ENCODE peak calls at places on chromosomes 2 and 18, in seven cellular contexts. One of them, this sample, is unnamed.

GRCh38 chr2:219433666-219434467 is 776 bp upstream of the SPEG start:
- DNase-seq in NCI-H2171: no peak
- DNase-seq in activated T-cell treated with anti-CD3 and anti-CD28 coated beads for 48 hours: peak
- DNase-seq in substantia nigra: no peak
- DNase-seq in cerebellar cortex: peak
- DNase-seq in NCI-H1105: no peak
- DNase-seq in hypothalamus: no peak
- DNase-seq in this sample: no peak

GRCh38 chr2:10901160-10901559 is 10.6 kb upstream of the KCNF1 start:
- DNase-seq in NCI-H2171: no peak
- DNase-seq in activated T-cell treated with anti-CD3 and anti-CD28 coated beads for 48 hours: no peak
- DNase-seq in substantia nigra: no peak
- DNase-seq in cerebellar cortex: no peak
- DNase-seq in NCI-H1105: no peak
- DNase-seq in hypothalamus: no peak
- DNase-seq in this sample: no peak

GRCh38 chr18:76453057-76453561 is 41.9 kb downstream of the ZNF516 start:
- DNase-seq in NCI-H2171: no peak
- DNase-seq in activated T-cell treated with anti-CD3 and anti-CD28 coated beads for 48 hours: no peak
- DNase-seq in substantia nigra: no peak
- DNase-seq in cerebellar cortex: no peak
- DNase-seq in NCI-H1105: no peak
- DNase-seq in hypothalamus: no peak
- DNase-seq in this sample: no peak

GRCh38 chr2:121377676-121378075 is 92.7 kb upstream of the TFCP2L1 start:
- DNase-seq in NCI-H2171: no peak
- DNase-seq in activated T-cell treated with anti-CD3 and anti-CD28 coated beads for 48 hours: no peak
- DNase-seq in substantia nigra: no peak
- DNase-seq in cerebellar cortex: no peak
- DNase-seq in NCI-H1105: no peak
- DNase-seq in hypothalamus: no peak
- DNase-seq in this sample: no peak

GRCh38 chr2:52144588-52144987 is 1112.7 kb upstream of the NRXN1 start:
- DNase-seq in NCI-H2171: no peak
- DNase-seq in activated T-cell treated with anti-CD3 and anti-CD28 coated beads for 48 hours: no peak
- DNase-seq in substantia nigra: no peak
- DNase-seq in cerebellar cortex: no peak
- DNase-seq in NCI-H1105: no peak
- DNase-seq in hypothalamus: no peak
- DNase-seq in this sample: no peak

GRCh38 chr2:212145111-212145510 is 393.5 kb downstream of the ERBB4 start:
- DNase-seq in NCI-H2171: no peak
- DNase-seq in activated T-cell treated with anti-CD3 and anti-CD28 coated beads for 48 hours: no peak
- DNase-seq in substantia nigra: no peak
- DNase-seq in cerebellar cortex: no peak
- DNase-seq in NCI-H1105: no peak
- DNase-seq in hypothalamus: no peak
- DNase-seq in this sample: no peak

GRCh38 chr18:58393295-58393694 is 235.6 kb downstream of the ALPK2 start:
- DNase-seq in NCI-H2171: no peak
- DNase-seq in activated T-cell treated with anti-CD3 and anti-CD28 coated beads for 48 hours: no peak
- DNase-seq in substantia nigra: no peak
- DNase-seq in cerebellar cortex: no peak
- DNase-seq in NCI-H1105: no peak
- DNase-seq in hypothalamus: no peak
- DNase-seq in this sample: no peak

GRCh38 chr2:61993422-61994024 is 88.0 kb downstream of the COMMD1 start:
- DNase-seq in NCI-H2171: no peak
- DNase-seq in activated T-cell treated with anti-CD3 and anti-CD28 coated beads for 48 hours: no peak
- DNase-seq in substantia nigra: no peak
- DNase-seq in cerebellar cortex: peak
- DNase-seq in NCI-H1105: no peak
- DNase-seq in hypothalamus: peak
- DNase-seq in this sample: peak

GRCh38 chr2:36387258-36387916 is 31.8 kb downstream of the CRIM1 start:
- DNase-seq in NCI-H2171: no peak
- DNase-seq in activated T-cell treated with anti-CD3 and anti-CD28 coated beads for 48 hours: no peak
- DNase-seq in substantia nigra: no peak
- DNase-seq in cerebellar cortex: no peak
- DNase-seq in NCI-H1105: no peak
- DNase-seq in hypothalamus: no peak
- DNase-seq in this sample: no peak

GRCh38 chr18:54700580-54700979 is 109.5 kb downstream of the DYNAP start:
- DNase-seq in NCI-H2171: no peak
- DNase-seq in activated T-cell treated with anti-CD3 and anti-CD28 coated beads for 48 hours: no peak
- DNase-seq in substantia nigra: no peak
- DNase-seq in cerebellar cortex: no peak
- DNase-seq in NCI-H1105: no peak
- DNase-seq in hypothalamus: no peak
- DNase-seq in this sample: no peak

GRCh38 chr18:77131652-77132368 is 773 bp downstream of the MBP start:
- DNase-seq in NCI-H2171: no peak
- DNase-seq in activated T-cell treated with anti-CD3 and anti-CD28 coated beads for 48 hours: no peak
- DNase-seq in substantia nigra: no peak
- DNase-seq in cerebellar cortex: no peak
- DNase-seq in NCI-H1105: peak
- DNase-seq in hypothalamus: no peak
- DNase-seq in this sample: no peak

GRCh38 chr2:101655941-101656422 is 41.5 kb upstream of the MAP4K4 start:
- DNase-seq in NCI-H2171: no peak
- DNase-seq in activated T-cell treated with anti-CD3 and anti-CD28 coated beads for 48 hours: no peak
- DNase-seq in substantia nigra: no peak
- DNase-seq in cerebellar cortex: no peak
- DNase-seq in NCI-H1105: no peak
- DNase-seq in hypothalamus: no peak
- DNase-seq in this sample: no peak

GRCh38 chr2:191946471-191947182 is 99.7 kb upstream of the CAVIN2 start:
- DNase-seq in NCI-H2171: no peak
- DNase-seq in activated T-cell treated with anti-CD3 and anti-CD28 coated beads for 48 hours: no peak
- DNase-seq in substantia nigra: no peak
- DNase-seq in cerebellar cortex: no peak
- DNase-seq in NCI-H1105: no peak
- DNase-seq in hypothalamus: no peak
- DNase-seq in this sample: no peak

GRCh38 chr2:63735931-63736820 is 105.5 kb upstream of the UGP2 start:
- DNase-seq in NCI-H2171: no peak
- DNase-seq in activated T-cell treated with anti-CD3 and anti-CD28 coated beads for 48 hours: no peak
- DNase-seq in substantia nigra: no peak
- DNase-seq in cerebellar cortex: no peak
- DNase-seq in NCI-H1105: no peak
- DNase-seq in hypothalamus: no peak
- DNase-seq in this sample: no peak

GRCh38 chr2:60353863-60354262 is 199.6 kb downstream of the BCL11A start:
- DNase-seq in NCI-H2171: no peak
- DNase-seq in activated T-cell treated with anti-CD3 and anti-CD28 coated beads for 48 hours: no peak
- DNase-seq in substantia nigra: no peak
- DNase-seq in cerebellar cortex: no peak
- DNase-seq in NCI-H1105: no peak
- DNase-seq in hypothalamus: no peak
- DNase-seq in this sample: no peak

GRCh38 chr2:70768585-70769085 is 635 bp upstream of the ADD2 start:
- DNase-seq in NCI-H2171: no peak
- DNase-seq in activated T-cell treated with anti-CD3 and anti-CD28 coated beads for 48 hours: no peak
- DNase-seq in substantia nigra: no peak
- DNase-seq in cerebellar cortex: no peak
- DNase-seq in NCI-H1105: no peak
- DNase-seq in hypothalamus: no peak
- DNase-seq in this sample: no peak

GRCh38 chr2:60957224-60957623 is 60.3 kb upstream of the PEX13 start:
- DNase-seq in NCI-H2171: no peak
- DNase-seq in activated T-cell treated with anti-CD3 and anti-CD28 coated beads for 48 hours: no peak
- DNase-seq in substantia nigra: no peak
- DNase-seq in cerebellar cortex: no peak
- DNase-seq in NCI-H1105: no peak
- DNase-seq in hypothalamus: no peak
- DNase-seq in this sample: peak

GRCh38 chr2:12769492-12770105 is 52.9 kb downstream of the TRIB2 start:
- DNase-seq in NCI-H2171: no peak
- DNase-seq in activated T-cell treated with anti-CD3 and anti-CD28 coated beads for 48 hours: no peak
- DNase-seq in substantia nigra: no peak
- DNase-seq in cerebellar cortex: no peak
- DNase-seq in NCI-H1105: no peak
- DNase-seq in hypothalamus: no peak
- DNase-seq in this sample: no peak

GRCh38 chr2:55115795-55116597 is 65.7 kb upstream of the RTN4 start:
- DNase-seq in NCI-H2171: no peak
- DNase-seq in activated T-cell treated with anti-CD3 and anti-CD28 coated beads for 48 hours: no peak
- DNase-seq in substantia nigra: no peak
- DNase-seq in cerebellar cortex: no peak
- DNase-seq in NCI-H1105: no peak
- DNase-seq in hypothalamus: no peak
- DNase-seq in this sample: no peak

GRCh38 chr18:70044626-70045025 is 97.0 kb upstream of the CD226 start:
- DNase-seq in NCI-H2171: no peak
- DNase-seq in activated T-cell treated with anti-CD3 and anti-CD28 coated beads for 48 hours: no peak
- DNase-seq in substantia nigra: no peak
- DNase-seq in cerebellar cortex: no peak
- DNase-seq in NCI-H1105: no peak
- DNase-seq in hypothalamus: no peak
- DNase-seq in this sample: no peak

GRCh38 chr2:210577263-210578071 is 21.1 kb downstream of the CPS1 start:
- DNase-seq in NCI-H2171: peak
- DNase-seq in activated T-cell treated with anti-CD3 and anti-CD28 coated beads for 48 hours: no peak
- DNase-seq in substantia nigra: no peak
- DNase-seq in cerebellar cortex: peak
- DNase-seq in NCI-H1105: peak
- DNase-seq in hypothalamus: no peak
- DNase-seq in this sample: no peak

GRCh38 chr2:127413782-127414743 is 4.2 kb upstream of the PROC start:
- DNase-seq in NCI-H2171: no peak
- DNase-seq in activated T-cell treated with anti-CD3 and anti-CD28 coated beads for 48 hours: no peak
- DNase-seq in substantia nigra: no peak
- DNase-seq in cerebellar cortex: no peak
- DNase-seq in NCI-H1105: no peak
- DNase-seq in hypothalamus: no peak
- DNase-seq in this sample: no peak

GRCh38 chr2:10120938-10121574 is 1.5 kb upstream of the RRM2 start:
- DNase-seq in NCI-H2171: peak
- DNase-seq in activated T-cell treated with anti-CD3 and anti-CD28 coated beads for 48 hours: no peak
- DNase-seq in substantia nigra: no peak
- DNase-seq in cerebellar cortex: peak
- DNase-seq in NCI-H1105: no peak
- DNase-seq in hypothalamus: no peak
- DNase-seq in this sample: peak

GRCh38 chr2:189835855-189836558 is 51.8 kb downstream of the PMS1 start:
- DNase-seq in NCI-H2171: no peak
- DNase-seq in activated T-cell treated with anti-CD3 and anti-CD28 coated beads for 48 hours: no peak
- DNase-seq in substantia nigra: no peak
- DNase-seq in cerebellar cortex: peak
- DNase-seq in NCI-H1105: no peak
- DNase-seq in hypothalamus: no peak
- DNase-seq in this sample: no peak

GRCh38 chr18:24027156-24027555 is 12.6 kb downstream of the TTC39C start:
- DNase-seq in NCI-H2171: no peak
- DNase-seq in activated T-cell treated with anti-CD3 and anti-CD28 coated beads for 48 hours: no peak
- DNase-seq in substantia nigra: no peak
- DNase-seq in cerebellar cortex: no peak
- DNase-seq in NCI-H1105: no peak
- DNase-seq in hypothalamus: no peak
- DNase-seq in this sample: no peak

GRCh38 chr2:67389788-67390187 is 7.3 kb upstream of the ETAA1 start:
- DNase-seq in NCI-H2171: no peak
- DNase-seq in activated T-cell treated with anti-CD3 and anti-CD28 coated beads for 48 hours: no peak
- DNase-seq in substantia nigra: no peak
- DNase-seq in cerebellar cortex: no peak
- DNase-seq in NCI-H1105: no peak
- DNase-seq in hypothalamus: no peak
- DNase-seq in this sample: no peak

GRCh38 chr2:191501390-191502168 is 176.4 kb upstream of the NABP1 start:
- DNase-seq in NCI-H2171: peak
- DNase-seq in activated T-cell treated with anti-CD3 and anti-CD28 coated beads for 48 hours: no peak
- DNase-seq in substantia nigra: no peak
- DNase-seq in cerebellar cortex: peak
- DNase-seq in NCI-H1105: no peak
- DNase-seq in hypothalamus: no peak
- DNase-seq in this sample: no peak

GRCh38 chr2:36287363-36288275 is 68.0 kb upstream of the CRIM1 start:
- DNase-seq in NCI-H2171: no peak
- DNase-seq in activated T-cell treated with anti-CD3 and anti-CD28 coated beads for 48 hours: peak
- DNase-seq in substantia nigra: no peak
- DNase-seq in cerebellar cortex: no peak
- DNase-seq in NCI-H1105: no peak
- DNase-seq in hypothalamus: no peak
- DNase-seq in this sample: no peak

GRCh38 chr2:41414486-41415230 is 633.2 kb upstream of the PKDCC start:
- DNase-seq in NCI-H2171: no peak
- DNase-seq in activated T-cell treated with anti-CD3 and anti-CD28 coated beads for 48 hours: no peak
- DNase-seq in substantia nigra: no peak
- DNase-seq in cerebellar cortex: peak
- DNase-seq in NCI-H1105: no peak
- DNase-seq in hypothalamus: no peak
- DNase-seq in this sample: peak

GRCh38 chr2:196341318-196341841 is 170.0 kb upstream of the STK17B start:
- DNase-seq in NCI-H2171: no peak
- DNase-seq in activated T-cell treated with anti-CD3 and anti-CD28 coated beads for 48 hours: no peak
- DNase-seq in substantia nigra: no peak
- DNase-seq in cerebellar cortex: no peak
- DNase-seq in NCI-H1105: no peak
- DNase-seq in hypothalamus: no peak
- DNase-seq in this sample: no peak

This sample was measured in NCI-H524.